ENCODE peak calls at places on chromosome 10, in nine cellular contexts. Y is heart right ventricle, U is GM23248, M is A549, P is lower lobe of right lung, V is fibroblast of pulmonary artery, C is right lobe of liver, R is adrenal gland, O is epithelial cell of proximal tubule. B is an unnamed sample.
A peak's percentile ranks its signal among the peaks of the same experiment; 100 is the strongest.

GRCh38 chr10:13349776-13350274 is 1.7 kb upstream of the SEPHS1 start:
- DNase-seq in Y (peak; percentile 50), U (peak; percentile 77), M (no peak), P (peak; percentile 78), V (peak; percentile 53), C (peak; percentile 67), R (peak; percentile 77), O (no peak), B (peak; percentile 36)

GRCh38 chr10:91564026-91564425 is 68.8 kb downstream of the PPP1R3C start:
- DNase-seq in Y (no peak), U (no peak), M (no peak), P (no peak), V (no peak), C (no peak), R (no peak), O (no peak), B (no peak)

GRCh38 chr10:75972494-75973276 is 541.3 kb downstream of the LRMDA start:
- DNase-seq in Y (no peak), U (peak; percentile 76), M (no peak), P (no peak), V (peak; percentile 80), C (no peak), R (peak; percentile 29), O (no peak), B (no peak)

GRCh38 chr10:124020871-124021823 is 72.3 kb downstream of the CHST15 start:
- DNase-seq in Y (no peak), U (no peak), M (no peak), P (no peak), V (no peak), C (no peak), R (no peak), O (no peak), B (no peak)

GRCh38 chr10:109025187-109025586 is 898.1 kb downstream of the XPNPEP1 start:
- DNase-seq in Y (no peak), U (no peak), M (no peak), P (no peak), V (no peak), C (no peak), R (no peak), O (no peak), B (no peak)

GRCh38 chr10:46296629-46297275 is 10.0 kb downstream of the ANTXRL start:
- DNase-seq in Y (no peak), U (no peak), M (no peak), P (no peak), V (no peak), C (no peak), R (no peak), O (no peak), B (no peak)

GRCh38 chr10:62577666-62578291 is 203.6 kb downstream of the ZNF365 start:
- DNase-seq in Y (no peak), U (peak; percentile 88), M (no peak), P (no peak), V (peak; percentile 27), C (no peak), R (no peak), O (no peak), B (no peak)

GRCh38 chr10:34670101-34670500 is 145.0 kb downstream of the PARD3 start:
- DNase-seq in Y (no peak), U (no peak), M (no peak), P (no peak), V (no peak), C (no peak), R (no peak), O (no peak), B (no peak)

GRCh38 chr10:47196691-47197090 is 103.3 kb upstream of the GDF10 start:
- DNase-seq in Y (no peak), U (no peak), M (no peak), P (no peak), V (no peak), C (no peak), R (no peak), O (no peak), B (no peak)

GRCh38 chr10:38600696-38601095 is 506.6 kb downstream of the ZNF37A start:
- DNase-seq in Y (no peak), U (no peak), M (no peak), P (no peak), V (no peak), C (no peak), R (no peak), O (no peak), B (no peak)

GRCh38 chr10:96369890-96370574 is 11.2 kb upstream of the OPALIN start:
- DNase-seq in Y (no peak), U (peak; percentile 8), M (peak; percentile 57), P (no peak), V (no peak), C (no peak), R (no peak), O (no peak), B (no peak)

GRCh38 chr10:100027416-100027815 is 17.7 kb upstream of the DNMBP start:
- DNase-seq in Y (no peak), U (no peak), M (no peak), P (no peak), V (no peak), C (no peak), R (no peak), O (no peak), B (no peak)

GRCh38 chr10:1737222-1738061 is at the start of gene ADARB2:
- DNase-seq in Y (peak; percentile 31), U (peak; percentile 1), M (no peak), P (no peak), V (no peak), C (no peak), R (no peak), O (peak; percentile 6), B (peak; percentile 47)

GRCh38 chr10:11919271-11919670 is 96.1 kb downstream of the PROSER2 start:
- DNase-seq in Y (no peak), U (no peak), M (no peak), P (no peak), V (no peak), C (no peak), R (no peak), O (no peak), B (no peak)
- H3K4me3 ChIP-seq in Y (no peak overlapping the region), U (no peak overlapping the region), M (no peak overlapping the region), P (no peak overlapping the region), V (no peak overlapping the region), C (no peak overlapping the region), R (no peak overlapping the region), O (no peak overlapping the region), B (no peak overlapping the region)

GRCh38 chr10:102654566-102654965 is 10.3 kb downstream of the TRIM8 start:
- DNase-seq in Y (no peak), U (no peak), M (no peak), P (no peak), V (no peak), C (no peak), R (no peak), O (no peak), B (no peak)
- H3K4me3 ChIP-seq in Y (no peak overlapping the region), U (no peak overlapping the region), M (no peak overlapping the region), P (no peak overlapping the region), V (no peak overlapping the region), C (no peak overlapping the region), R (no peak overlapping the region), O (no peak overlapping the region), B (no peak overlapping the region)

GRCh38 chr10:21508987-21509334 is 16.5 kb downstream of the SKIDA1 start:
- DNase-seq in Y (no peak), U (no peak), M (no peak), P (no peak), V (no peak), C (no peak), R (no peak), O (no peak), B (no peak)

GRCh38 chr10:21503580-21503979 is 21.9 kb downstream of the SKIDA1 start:
- DNase-seq in Y (no peak), U (no peak), M (no peak), P (no peak), V (no peak), C (no peak), R (no peak), O (no peak), B (no peak)

GRCh38 chr10:21507066-21507669 is 18.3 kb downstream of the SKIDA1 start:
- DNase-seq in Y (no peak), U (no peak), M (no peak), P (no peak), V (no peak), C (no peak), R (no peak), O (no peak), B (no peak)

GRCh38 chr10:21506351-21506750 is 19.1 kb downstream of the SKIDA1 start:
- DNase-seq in Y (no peak), U (no peak), M (no peak), P (no peak), V (no peak), C (no peak), R (no peak), O (no peak), B (no peak)

DNA sequence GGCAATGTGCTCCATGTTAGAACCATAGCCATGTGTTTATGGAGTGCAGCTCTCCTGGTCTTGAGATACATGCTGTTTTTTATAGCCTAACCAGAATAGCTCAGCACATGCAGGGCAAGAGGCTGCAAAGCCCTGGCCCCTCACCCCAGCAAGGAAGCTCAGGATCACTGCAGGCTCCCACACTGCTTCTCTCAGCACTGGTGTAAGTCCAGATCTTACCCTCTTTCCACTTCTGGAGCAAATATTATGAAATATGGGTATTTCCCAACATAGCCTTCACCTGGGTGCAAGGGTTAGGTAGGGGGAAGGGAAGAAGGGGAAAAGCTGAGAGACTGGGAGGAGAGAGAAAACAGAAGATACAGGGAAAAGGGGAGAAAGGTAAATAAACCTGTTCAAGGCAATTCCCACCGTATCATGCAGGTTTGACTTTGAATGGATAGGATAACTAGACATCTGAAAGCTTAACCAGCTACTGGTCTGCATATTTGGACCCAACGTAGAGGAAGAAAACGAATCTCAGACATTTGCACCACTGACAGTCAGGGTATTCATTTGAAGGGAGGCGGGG is 19.7 kb downstream of the SKIDA1 start:
- DNase-seq in Y (no peak), U (no peak), M (no peak), P (no peak), V (no peak), C (no peak), R (no peak), O (no peak), B (no peak)
- H3K4me3 ChIP-seq in Y (no peak overlapping the region), U (no peak overlapping the region), M (no peak overlapping the region), P (no peak overlapping the region), V (no peak overlapping the region), C (peak overlapping the region; percentile 2), R (no peak overlapping the region), O (no peak overlapping the region), B (no peak overlapping the region)

GRCh38 chr10:4243651-4244050 is 458.6 kb upstream of the KLF6 start:
- DNase-seq in Y (no peak), U (peak; percentile 98), M (peak; percentile 33), P (no peak), V (peak; percentile 99), C (no peak), R (peak; percentile 55), O (peak; percentile 83), B (peak; percentile 36)

GRCh38 chr10:4241724-4242345 is 456.8 kb upstream of the KLF6 start:
- DNase-seq in Y (no peak), U (peak; percentile 96), M (no peak), P (no peak), V (peak; percentile 100), C (no peak), R (no peak), O (no peak), B (peak; percentile 74)

GRCh38 chr10:4242561-4243035 is 457.6 kb upstream of the KLF6 start:
- DNase-seq in Y (peak; percentile 27), U (peak; percentile 81), M (no peak), P (no peak), V (peak; percentile 84), C (no peak), R (no peak), O (no peak), B (peak; percentile 42)

GRCh38 chr10:4240641-4241197 is 455.7 kb upstream of the KLF6 start:
- DNase-seq in Y (no peak), U (peak; percentile 86), M (no peak), P (no peak), V (peak; percentile 81), C (no peak), R (no peak), O (no peak), B (no peak)

GRCh38 chr10:4243169-4243568 is 458.2 kb upstream of the KLF6 start:
- DNase-seq in Y (no peak), U (no peak), M (no peak), P (no peak), V (no peak), C (no peak), R (no peak), O (no peak), B (no peak)
- H3K4me3 ChIP-seq in Y (peak overlapping the region; percentile 45), U (peak overlapping the region; percentile 74), M (no peak overlapping the region), P (peak overlapping the region; percentile 22), V (peak overlapping the region; percentile 0), C (no peak overlapping the region), R (peak overlapping the region; percentile 1), O (no peak overlapping the region), B (no peak overlapping the region)

B was measured in A673.